ENCODE peak calls at places on chromosomes 6 and 20, in nine cellular contexts. G is aorta; M is fibroblast of lung; C is A549; R is CD8-positive, alpha-beta memory T cell; P is left ventricle myocardium inferior; X is tibial artery; I is IMR-90; E is GM23248. O is an unnamed sample. For H3K4me1, the result is how much of the 10 kb centered on the place peaks cover.

GRCh38 chr6:150256618-150257272 is 112.1 kb upstream of the IYD start:
- DNase-seq in R (no peak), C (no peak), P (no peak), I (peak), M (peak), G (no peak), E (peak), X (no peak), O (no peak)

GRCh38 chr6:45353654-45354053 is 24.1 kb downstream of the SUPT3H start:
- DNase-seq in P (no peak), E (no peak), R (no peak), C (no peak), M (no peak), G (no peak), I (no peak), X (no peak), O (no peak)

GRCh38 chr6:133594551-133594950 is 294.4 kb upstream of the TCF21 start:
- DNase-seq in R (no peak), G (no peak), E (peak), I (peak), C (no peak), P (no peak), M (peak), X (no peak), O (no peak)

GRCh38 chr6:152329640-152330202 is 307.4 kb downstream of the SYNE1 start:
- DNase-seq in G (no peak), P (no peak), E (no peak), X (no peak), I (no peak), R (no peak), C (no peak), M (no peak), O (no peak)

GRCh38 chr6:145728986-145729385 is 6.3 kb downstream of the EPM2A start:
- DNase-seq in P (no peak), C (no peak), M (no peak), E (no peak), R (no peak), X (no peak), G (no peak), I (no peak), O (no peak)

GRCh38 chr6:44161997-44162338 is 3.3 kb downstream of the CAPN11 start:
- DNase-seq in P (no peak), R (no peak), I (peak), G (no peak), X (no peak), C (no peak), M (peak), E (peak), O (peak)

GRCh38 chr20:24676978-24677370 is 207.5 kb downstream of the SYNDIG1 start:
- DNase-seq in C (no peak), M (no peak), E (no peak), P (no peak), R (no peak), I (no peak), X (no peak), G (no peak), O (no peak)

GRCh38 chr6:2196079-2196679 is 49.2 kb downstream of the GMDS start:
- DNase-seq in X (peak), G (no peak), I (peak), E (peak), M (peak), P (no peak), C (peak), R (no peak), O (no peak)

GRCh38 chr20:62433655-62434054 is 6.3 kb upstream of the RBBP8NL start:
- DNase-seq in C (no peak), I (no peak), X (peak), G (peak), P (peak), M (no peak), R (no peak), E (peak), O (no peak)

GRCh38 chr20:6680441-6680840 is 87.0 kb upstream of the BMP2 start:
- DNase-seq in C (no peak), I (no peak), R (no peak), X (no peak), G (no peak), M (no peak), E (no peak), P (no peak), O (no peak)

GRCh38 chr6:147033267-147033666 is 170.9 kb upstream of the STXBP5 start:
- DNase-seq in I (no peak), M (no peak), C (no peak), E (peak), G (no peak), P (no peak), X (no peak), R (no peak), O (no peak)

GRCh38 chr6:33091957-33092356 is 16.2 kb downstream of the HLA-DPB1 start:
- DNase-seq in R (peak), E (peak), P (no peak), G (peak), M (no peak), X (peak), C (no peak), I (no peak), O (peak)

GRCh38 chr6:159726196-159726917 is 949 bp upstream of the WTAP start:
- DNase-seq in X (no peak), I (no peak), P (no peak), G (no peak), C (no peak), E (no peak), M (no peak), R (no peak), O (no peak)

GRCh38 chr20:21089421-21089820 is 16.7 kb downstream of the LINC00237 start:
- DNase-seq in R (no peak), C (no peak), E (no peak), P (no peak), M (no peak), I (no peak), G (no peak), X (no peak), O (no peak)

GRCh38 chr20:49570161-49570827 is 2.4 kb upstream of the PTGIS start:
- DNase-seq in G (no peak), R (no peak), C (no peak), E (no peak), P (no peak), X (no peak), I (no peak), M (no peak), O (no peak)

GRCh38 chr20:19073584-19074198 is 138.8 kb upstream of the SLC24A3 start:
- DNase-seq in M (no peak), C (peak), E (no peak), G (no peak), P (no peak), R (no peak), X (no peak), I (no peak), O (no peak)

GRCh38 chr6:76466286-76466685 is 393.8 kb upstream of the IMPG1 start:
- DNase-seq in X (no peak), M (no peak), I (no peak), G (no peak), P (no peak), R (no peak), E (no peak), C (no peak), O (no peak)

GRCh38 chr6:127146935-127147334 is 28.5 kb downstream of the RSPO3 start:
- DNase-seq in X (no peak), M (peak), P (no peak), C (no peak), E (peak), I (peak), G (no peak), R (no peak), O (no peak)

GRCh38 chr6:56655996-56656395 is 13.3 kb upstream of the DST start:
- DNase-seq in I (no peak), E (no peak), X (no peak), M (no peak), G (no peak), R (no peak), P (no peak), C (no peak), O (no peak)

GRCh38 chr6:7243188-7243942 is 69.6 kb downstream of the SSR1 start:
- DNase-seq in X (peak), M (peak), C (peak), R (no peak), P (no peak), G (peak), I (peak), E (peak), O (no peak)

GRCh38 chr6:79943133-79943532 is 4.2 kb downstream of the ELOVL4 start:
- DNase-seq in M (no peak), X (no peak), E (no peak), G (no peak), I (no peak), R (no peak), P (no peak), C (no peak), O (no peak)

GRCh38 chr6:79946773-79947190 is 571 bp downstream of the ELOVL4 start:
- DNase-seq in C (peak), E (peak), X (no peak), R (peak), P (peak), M (peak), I (peak), G (peak), O (no peak)

GRCh38 chr6:79949235-79949634 is 1.9 kb upstream of the ELOVL4 start:
- DNase-seq in M (peak), E (peak), P (no peak), R (peak), X (no peak), G (no peak), C (peak), I (peak), O (peak)

GRCh38 chr6:79946242-79946641 is 1.1 kb downstream of the ELOVL4 start:
- DNase-seq in X (no peak), E (peak), I (peak), R (no peak), C (peak), M (peak), G (no peak), P (no peak), O (no peak)

GRCh38 chr6:79947191-79948173 is at the start of gene ELOVL4:
- DNase-seq in C (peak), M (peak), P (peak), X (peak), I (peak), G (peak), R (peak), E (peak), O (peak)
- H3K4me3 ChIP-seq in C (peak), M (peak), P (peak), X (peak), I (peak), G (peak), R (peak), E (peak), O (peak)

DNA sequence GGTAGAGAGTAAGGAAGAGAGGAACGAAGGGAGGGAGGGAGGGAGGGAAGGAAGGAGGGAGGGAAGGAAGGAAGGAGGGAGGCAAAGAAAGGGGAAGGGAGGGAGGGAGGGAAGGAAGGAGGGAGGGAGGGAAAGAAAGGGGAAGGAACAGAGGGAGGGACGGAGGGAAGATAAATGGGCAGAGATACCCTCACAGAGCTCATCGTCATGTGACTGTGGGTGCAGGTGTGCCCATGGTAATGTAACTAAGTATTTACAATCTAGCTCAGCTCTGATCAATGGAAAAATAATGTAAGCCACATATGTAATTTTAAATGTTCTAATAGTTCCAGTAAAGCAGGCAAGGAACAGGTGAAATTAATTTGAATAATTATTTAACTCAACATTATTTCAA is 54.7 kb upstream of the FAM83D start:
- DNase-seq in E (no peak), P (no peak), X (no peak), C (no peak), I (no peak), M (no peak), R (no peak), G (no peak), O (no peak)
- H3K4me1 ChIP-seq in E (under half), P (half or more), X (under half), C (under half), I (under half), M (under half), R (half or more), G (under half), O (under half)

DNA sequence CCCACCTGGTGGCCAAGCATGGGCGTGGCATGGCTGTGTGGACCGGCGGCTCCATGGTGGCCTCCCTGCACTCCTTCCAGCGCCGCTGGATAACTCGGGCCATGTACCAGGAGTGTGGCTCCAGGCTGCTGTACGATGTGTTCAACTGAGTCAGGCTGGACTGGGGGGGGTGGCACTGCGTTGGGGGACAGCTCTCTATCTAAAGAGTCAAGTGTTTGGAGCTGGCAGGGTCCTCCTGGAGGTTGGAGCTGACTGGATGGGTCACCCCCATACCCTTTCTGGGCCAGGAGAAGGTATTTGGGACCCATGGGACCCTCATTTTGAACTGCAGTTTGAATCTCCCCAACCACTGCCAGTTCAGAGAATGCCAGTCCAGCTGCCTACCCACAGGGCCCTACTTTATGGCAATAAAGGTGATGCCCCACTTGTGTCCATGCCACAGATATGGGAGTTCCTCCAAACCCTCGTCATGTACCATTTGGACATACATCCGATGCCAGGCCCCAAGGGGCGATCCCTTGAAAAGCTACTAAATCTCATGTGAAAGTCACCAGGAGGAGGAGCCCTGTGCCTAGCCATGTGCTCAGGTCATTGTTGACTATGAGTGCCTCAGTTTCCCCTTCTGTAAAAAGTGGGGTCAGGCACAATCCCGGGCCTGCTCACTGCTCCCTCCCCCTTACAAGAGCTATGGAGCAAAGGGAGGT is 1.5 kb downstream of the ACTL10 start:
- DNase-seq in R (no peak), G (peak), M (no peak), X (peak), I (no peak), C (peak), E (peak), P (peak), O (peak)
- H3K4me3 ChIP-seq in R (peak), G (no peak), M (peak), X (peak), I (no peak), C (no peak), E (peak), P (peak), O (peak)

GRCh38 chr6:132495604-132496079 is 17.3 kb downstream of the STX7 start:
- DNase-seq in I (no peak), M (no peak), R (no peak), C (no peak), G (no peak), E (no peak), P (no peak), X (no peak), O (no peak)

GRCh38 chr6:132498638-132499037 is 14.3 kb downstream of the STX7 start:
- DNase-seq in G (no peak), P (no peak), E (no peak), X (no peak), C (no peak), I (no peak), M (no peak), R (no peak), O (no peak)

GRCh38 chr6:132494954-132495353 is 18.0 kb downstream of the STX7 start:
- DNase-seq in P (no peak), I (no peak), G (no peak), C (no peak), R (no peak), X (no peak), M (no peak), E (no peak), O (no peak)

GRCh38 chr6:132496519-132497180 is 16.3 kb downstream of the STX7 start:
- DNase-seq in E (no peak), P (no peak), X (no peak), I (no peak), G (no peak), M (no peak), C (no peak), R (no peak), O (no peak)

DNA sequence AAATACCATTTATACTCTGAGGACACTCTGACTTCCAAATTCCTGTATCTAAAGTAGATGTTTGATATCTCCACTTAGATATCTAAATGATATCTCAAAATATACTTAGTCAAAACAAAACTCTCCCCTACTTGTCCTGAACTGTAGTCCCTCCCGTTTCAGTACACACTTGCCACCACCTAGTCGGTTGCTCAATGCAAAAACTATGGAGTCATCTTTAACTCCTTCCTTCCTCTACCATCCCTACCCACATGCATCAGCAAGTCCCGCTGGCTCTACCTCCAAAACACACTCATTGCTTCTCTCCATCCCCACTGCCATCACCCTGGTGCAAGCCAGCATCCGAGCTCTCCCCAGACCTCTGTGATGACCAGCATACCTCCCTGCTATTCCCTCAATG is 13.2 kb downstream of the STX7 start:
- DNase-seq in P (no peak), G (no peak), I (no peak), M (no peak), C (no peak), X (no peak), R (no peak), E (no peak), O (no peak)
- H3K4me1 ChIP-seq in P (half or more), G (under half), I (under half), M (under half), C (under half), X (half or more), R (under half), E (under half), O (under half)

DNA sequence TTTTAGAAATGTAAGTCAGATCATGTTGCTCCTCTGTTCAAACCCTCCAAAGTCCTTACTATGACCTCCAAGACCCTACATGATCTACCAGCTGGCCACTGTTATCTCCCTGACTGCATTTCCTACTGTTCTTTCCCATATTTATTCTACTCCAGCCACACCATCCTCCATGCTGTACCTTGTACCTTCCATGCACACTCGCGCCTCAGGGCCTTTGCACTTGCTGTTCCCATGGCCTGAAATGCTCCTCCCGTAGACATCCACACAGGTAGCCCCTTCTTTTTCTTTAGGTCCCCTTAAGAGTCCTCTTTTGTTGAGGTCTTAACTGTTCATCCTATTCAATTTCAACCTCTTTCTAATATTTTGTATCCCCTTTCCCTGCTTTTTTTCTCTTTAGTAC is 47.0 kb downstream of the HEBP2 start:
- DNase-seq in E (no peak), R (no peak), X (no peak), G (no peak), P (no peak), C (no peak), I (no peak), M (no peak), O (no peak)
- H3K4me3 ChIP-seq in E (no peak), R (no peak), X (no peak), G (no peak), P (no peak), C (no peak), I (no peak), M (no peak), O (no peak)

GRCh38 chr6:41000248-41000647 is 38.8 kb downstream of the UNC5CL start:
- DNase-seq in I (no peak), X (no peak), R (no peak), E (no peak), M (no peak), P (no peak), C (no peak), G (no peak), O (no peak)
- H3K4me1 ChIP-seq in I (under half), X (under half), R (under half), E (under half), M (under half), P (under half), C (under half), G (under half), O (under half)

GRCh38 chr20:3678893-3679720 is 2.7 kb downstream of the ADAM33 start:
- DNase-seq in I (no peak), X (no peak), M (no peak), R (no peak), C (no peak), E (peak), P (no peak), G (no peak), O (no peak)

GRCh38 chr20:3679749-3680700 is 1.8 kb downstream of the ADAM33 start:
- DNase-seq in X (peak), E (peak), P (peak), R (no peak), G (peak), C (no peak), I (peak), M (peak), O (no peak)

GRCh38 chr20:3680701-3681351 is 984 bp downstream of the ADAM33 start:
- DNase-seq in G (peak), I (no peak), M (peak), R (no peak), C (no peak), E (peak), P (no peak), X (no peak), O (no peak)

GRCh38 chr20:3681931-3682820 is at the start of gene ADAM33:
- DNase-seq in G (peak), C (no peak), R (no peak), X (no peak), E (peak), I (no peak), M (peak), P (peak), O (no peak)

DNA sequence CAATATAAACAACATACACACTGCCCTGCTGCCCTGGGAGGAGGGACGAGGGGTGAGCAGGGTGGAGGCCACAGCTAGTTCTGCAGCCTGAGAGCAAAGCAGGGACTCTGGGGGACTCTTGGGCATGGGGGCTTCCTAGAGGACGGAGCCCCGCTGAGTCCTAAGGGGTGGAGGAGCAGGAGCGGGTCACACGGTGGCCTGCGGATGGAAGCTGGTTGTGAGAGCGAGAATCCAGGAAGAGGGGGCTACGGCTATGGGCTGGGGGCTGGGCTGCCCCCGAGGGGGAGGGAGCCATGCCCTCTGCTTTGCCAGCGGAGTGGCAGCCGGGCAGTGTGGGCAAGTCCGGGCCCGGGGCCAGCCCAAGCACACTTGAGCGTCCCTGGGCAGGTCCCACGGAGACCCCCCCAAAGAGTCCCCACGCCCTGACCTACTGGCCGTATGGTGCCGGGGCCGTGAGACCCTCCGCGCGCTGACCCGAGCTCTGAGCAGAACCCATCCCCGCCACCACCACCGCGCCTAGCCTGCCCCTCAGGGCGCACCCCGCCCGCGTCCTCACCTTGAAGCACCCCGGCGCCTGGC is 369 bp downstream of the ADAM33 start:
- DNase-seq in G (peak), P (no peak), R (no peak), X (no peak), M (no peak), E (no peak), C (no peak), I (no peak), O (no peak)
- H3K4me3 ChIP-seq in G (peak), P (peak), R (no peak), X (peak), M (peak), E (peak), C (no peak), I (no peak), O (peak)

GRCh38 chr6:35602133-35602946 is 86.4 kb downstream of the FKBP5 start:
- DNase-seq in C (no peak), R (no peak), P (no peak), I (peak), X (no peak), M (peak), E (peak), G (no peak), O (no peak)

GRCh38 chr6:35601331-35602132 is 87.2 kb downstream of the FKBP5 start:
- DNase-seq in R (peak), G (peak), P (no peak), E (peak), I (peak), X (peak), C (peak), M (peak), O (no peak)

GRCh38 chr6:35603326-35604202 is 85.2 kb downstream of the FKBP5 start:
- DNase-seq in R (no peak), X (peak), C (no peak), E (peak), I (no peak), M (peak), G (no peak), P (no peak), O (no peak)

GRCh38 chr6:35599761-35600658 is 87.3 kb upstream of the TULP1 start:
- DNase-seq in X (no peak), E (peak), M (no peak), I (peak), P (no peak), R (no peak), G (no peak), C (no peak), O (no peak)

GRCh38 chr6:35600659-35601125 is 88.0 kb upstream of the TULP1 start:
- DNase-seq in X (no peak), M (no peak), R (no peak), E (no peak), C (no peak), G (no peak), P (no peak), I (no peak), O (no peak)
- H3K4me1 ChIP-seq in X (half or more), M (under half), R (half or more), E (under half), C (half or more), G (under half), P (half or more), I (under half), O (under half)

O was measured in pancreas.